ENCODE peak calls at places on chromosomes 4 and X, in six cellular contexts. One of them, this sample, is unnamed.

GRCh38 chrX:40176979-40177430 is 79.2 kb upstream of the BCOR start:
- DNase-seq in tibial artery: no peak
- DNase-seq in AG09309: no peak
- DNase-seq in right atrium auricular region: no peak
- DNase-seq in AG10803: no peak
- DNase-seq in IMR-90: no peak
- DNase-seq in this sample: no peak

GRCh38 chr4:118888666-118889312 is at the start of gene SYNPO2:
- DNase-seq in tibial artery: peak; percentile 85
- DNase-seq in AG09309: peak; percentile 31
- DNase-seq in right atrium auricular region: peak; percentile 91
- DNase-seq in AG10803: peak; percentile 81
- DNase-seq in IMR-90: peak; percentile 87
- DNase-seq in this sample: peak; percentile 95

GRCh38 chr4:78768447-78769177 is 7.5 kb upstream of the BMP2K start:
- DNase-seq in tibial artery: no peak
- DNase-seq in AG09309: no peak
- DNase-seq in right atrium auricular region: no peak
- DNase-seq in AG10803: peak; percentile 37
- DNase-seq in IMR-90: peak; percentile 81
- DNase-seq in this sample: peak; percentile 81

GRCh38 chr4:3654036-3654807 is 112.0 kb upstream of the ADRA2C start:
- DNase-seq in tibial artery: no peak
- DNase-seq in AG09309: no peak
- DNase-seq in right atrium auricular region: no peak
- DNase-seq in AG10803: no peak
- DNase-seq in IMR-90: no peak
- DNase-seq in this sample: no peak

GRCh38 chr4:44237643-44238042 is 211.0 kb downstream of the KCTD8 start:
- DNase-seq in tibial artery: no peak
- DNase-seq in AG09309: no peak
- DNase-seq in right atrium auricular region: no peak
- DNase-seq in AG10803: no peak
- DNase-seq in IMR-90: no peak
- DNase-seq in this sample: no peak

GRCh38 chr4:24470681-24471622 is 113.4 kb downstream of the DHX15 start:
- DNase-seq in tibial artery: no peak
- DNase-seq in AG09309: no peak
- DNase-seq in right atrium auricular region: no peak
- DNase-seq in AG10803: peak; percentile 22
- DNase-seq in IMR-90: peak; percentile 43
- DNase-seq in this sample: peak; percentile 68

GRCh38 chrX:51420610-51421009 is 75.8 kb downstream of the NUDT11 start:
- DNase-seq in tibial artery: no peak
- DNase-seq in AG09309: peak; percentile 17
- DNase-seq in right atrium auricular region: no peak
- DNase-seq in AG10803: peak; percentile 40
- DNase-seq in IMR-90: peak; percentile 45
- DNase-seq in this sample: peak; percentile 7

GRCh38 chrX:7147431-7147977 is at the start of gene STS:
- DNase-seq in tibial artery: no peak
- DNase-seq in AG09309: no peak
- DNase-seq in right atrium auricular region: peak; percentile 60
- DNase-seq in AG10803: no peak
- DNase-seq in IMR-90: peak; percentile 14
- DNase-seq in this sample: no peak

GRCh38 chr4:114132830-114133229 is 153.4 kb upstream of the ARSJ start:
- DNase-seq in tibial artery: no peak
- DNase-seq in AG09309: no peak
- DNase-seq in right atrium auricular region: no peak
- DNase-seq in AG10803: no peak
- DNase-seq in IMR-90: no peak
- DNase-seq in this sample: no peak

GRCh38 chr4:110108470-110108869 is 89.9 kb downstream of the ELOVL6 start:
- DNase-seq in tibial artery: no peak
- DNase-seq in AG09309: no peak
- DNase-seq in right atrium auricular region: no peak
- DNase-seq in AG10803: no peak
- DNase-seq in IMR-90: no peak
- DNase-seq in this sample: no peak

GRCh38 chr4:3317011-3317655 is 24.3 kb downstream of the RGS12 start:
- DNase-seq in tibial artery: no peak
- DNase-seq in AG09309: no peak
- DNase-seq in right atrium auricular region: peak; percentile 47
- DNase-seq in AG10803: no peak
- DNase-seq in IMR-90: no peak
- DNase-seq in this sample: no peak

GRCh38 chr4:112978691-112979472 is 70.6 kb upstream of the ANK2 start:
- DNase-seq in tibial artery: no peak
- DNase-seq in AG09309: peak; percentile 5
- DNase-seq in right atrium auricular region: no peak
- DNase-seq in AG10803: peak; percentile 31
- DNase-seq in IMR-90: peak; percentile 6
- DNase-seq in this sample: peak; percentile 84

GRCh38 chr4:100898844-100899243 is 381.0 kb upstream of the EMCN start:
- DNase-seq in tibial artery: no peak
- DNase-seq in AG09309: no peak
- DNase-seq in right atrium auricular region: no peak
- DNase-seq in AG10803: no peak
- DNase-seq in IMR-90: no peak
- DNase-seq in this sample: no peak

GRCh38 chr4:87375719-87376291 is 15.2 kb downstream of the HSD17B11 start:
- DNase-seq in tibial artery: peak; percentile 41
- DNase-seq in AG09309: peak; percentile 77
- DNase-seq in right atrium auricular region: no peak
- DNase-seq in AG10803: peak; percentile 88
- DNase-seq in IMR-90: peak; percentile 88
- DNase-seq in this sample: peak; percentile 77

GRCh38 chr4:94564252-94564651 is 112.5 kb downstream of the PDLIM5 start:
- DNase-seq in tibial artery: no peak
- DNase-seq in AG09309: no peak
- DNase-seq in right atrium auricular region: no peak
- DNase-seq in AG10803: no peak
- DNase-seq in IMR-90: no peak
- DNase-seq in this sample: no peak

GRCh38 chrX:40773809-40774208 is 38.5 kb upstream of the MED14 start:
- DNase-seq in tibial artery: no peak
- DNase-seq in AG09309: no peak
- DNase-seq in right atrium auricular region: no peak
- DNase-seq in AG10803: peak; percentile 29
- DNase-seq in IMR-90: peak; percentile 60
- DNase-seq in this sample: peak; percentile 72

GRCh38 chr4:80239480-80239879 is 27.0 kb upstream of the FGF5 start:
- DNase-seq in tibial artery: no peak
- DNase-seq in AG09309: no peak
- DNase-seq in right atrium auricular region: no peak
- DNase-seq in AG10803: peak; percentile 73
- DNase-seq in IMR-90: peak; percentile 71
- DNase-seq in this sample: peak; percentile 63

GRCh38 chr4:98620087-98620784 is 38.2 kb downstream of the TSPAN5 start:
- DNase-seq in tibial artery: no peak
- DNase-seq in AG09309: no peak
- DNase-seq in right atrium auricular region: no peak
- DNase-seq in AG10803: no peak
- DNase-seq in IMR-90: no peak
- DNase-seq in this sample: no peak

GRCh38 chrX:131907488-131908314 is 115.4 kb upstream of the STK26 start:
- DNase-seq in tibial artery: no peak
- DNase-seq in AG09309: no peak
- DNase-seq in right atrium auricular region: no peak
- DNase-seq in AG10803: no peak
- DNase-seq in IMR-90: no peak
- DNase-seq in this sample: no peak

GRCh38 chrX:17689971-17690409 is 47.3 kb upstream of the SCML1 start:
- DNase-seq in tibial artery: peak; percentile 41
- DNase-seq in AG09309: peak; percentile 70
- DNase-seq in right atrium auricular region: no peak
- DNase-seq in AG10803: peak; percentile 82
- DNase-seq in IMR-90: peak; percentile 72
- DNase-seq in this sample: peak; percentile 48

GRCh38 chr4:186765138-186765537 is 41.5 kb upstream of the FAT1 start:
- DNase-seq in tibial artery: peak; percentile 28
- DNase-seq in AG09309: peak; percentile 67
- DNase-seq in right atrium auricular region: no peak
- DNase-seq in AG10803: peak; percentile 71
- DNase-seq in IMR-90: peak; percentile 20
- DNase-seq in this sample: peak; percentile 76

GRCh38 chr4:40621229-40621591 is 8.5 kb downstream of the RBM47 start:
- DNase-seq in tibial artery: no peak
- DNase-seq in AG09309: no peak
- DNase-seq in right atrium auricular region: no peak
- DNase-seq in AG10803: no peak
- DNase-seq in IMR-90: no peak
- DNase-seq in this sample: no peak

GRCh38 chr4:150078996-150079581 is 844 bp downstream of the DCLK2 start:
- DNase-seq in tibial artery: peak; percentile 29
- DNase-seq in AG09309: no peak
- DNase-seq in right atrium auricular region: no peak
- DNase-seq in AG10803: peak; percentile 56
- DNase-seq in IMR-90: peak; percentile 40
- DNase-seq in this sample: peak; percentile 24

GRCh38 chrX:137651647-137652046 is 85.7 kb downstream of the ZIC3 start:
- DNase-seq in tibial artery: no peak
- DNase-seq in AG09309: no peak
- DNase-seq in right atrium auricular region: no peak
- DNase-seq in AG10803: no peak
- DNase-seq in IMR-90: no peak
- DNase-seq in this sample: no peak

GRCh38 chr4:874971-875817 is 49.3 kb upstream of the CPLX1 start:
- DNase-seq in tibial artery: no peak
- DNase-seq in AG09309: no peak
- DNase-seq in right atrium auricular region: no peak
- DNase-seq in AG10803: no peak
- DNase-seq in IMR-90: no peak
- DNase-seq in this sample: no peak

GRCh38 chr4:878796-879729 is 53.1 kb downstream of the GAK start:
- DNase-seq in tibial artery: no peak
- DNase-seq in AG09309: no peak
- DNase-seq in right atrium auricular region: no peak
- DNase-seq in AG10803: no peak
- DNase-seq in IMR-90: no peak
- DNase-seq in this sample: no peak

GRCh38 chr4:875818-876423 is 50.0 kb upstream of the CPLX1 start:
- DNase-seq in tibial artery: no peak
- DNase-seq in AG09309: no peak
- DNase-seq in right atrium auricular region: no peak
- DNase-seq in AG10803: no peak
- DNase-seq in IMR-90: no peak
- DNase-seq in this sample: no peak

GRCh38 chr4:877502-877901 is 51.6 kb upstream of the CPLX1 start:
- DNase-seq in tibial artery: no peak
- DNase-seq in AG09309: no peak
- DNase-seq in right atrium auricular region: no peak
- DNase-seq in AG10803: no peak
- DNase-seq in IMR-90: no peak
- DNase-seq in this sample: no peak

GRCh38 chr4:876780-877179 is 50.9 kb upstream of the CPLX1 start:
- DNase-seq in tibial artery: no peak
- DNase-seq in AG09309: no peak
- DNase-seq in right atrium auricular region: no peak
- DNase-seq in AG10803: no peak
- DNase-seq in IMR-90: no peak
- DNase-seq in this sample: no peak
- TF ChIP-seq CTCF in tibial artery: no peak
- TF ChIP-seq CTCF in AG09309: peak; percentile 15
- TF ChIP-seq CTCF in right atrium auricular region: no peak
- TF ChIP-seq CTCF in AG10803: no peak
- TF ChIP-seq CTCF in IMR-90: no peak
- TF ChIP-seq CTCF in this sample: no peak

GRCh38 chr4:20984011-20984836 is 284.0 kb downstream of the PACRGL start:
- DNase-seq in tibial artery: no peak
- DNase-seq in AG09309: no peak
- DNase-seq in right atrium auricular region: no peak
- DNase-seq in AG10803: no peak
- DNase-seq in IMR-90: no peak
- DNase-seq in this sample: peak; percentile 8
- H3K4me3 ChIP-seq in tibial artery: no peak overlapping the region
- H3K4me3 ChIP-seq in AG09309: no peak overlapping the region
- H3K4me3 ChIP-seq in right atrium auricular region: no peak overlapping the region
- H3K4me3 ChIP-seq in AG10803: no peak overlapping the region
- H3K4me3 ChIP-seq in IMR-90: no peak overlapping the region
- H3K4me3 ChIP-seq in this sample: no peak overlapping the region

DNA sequence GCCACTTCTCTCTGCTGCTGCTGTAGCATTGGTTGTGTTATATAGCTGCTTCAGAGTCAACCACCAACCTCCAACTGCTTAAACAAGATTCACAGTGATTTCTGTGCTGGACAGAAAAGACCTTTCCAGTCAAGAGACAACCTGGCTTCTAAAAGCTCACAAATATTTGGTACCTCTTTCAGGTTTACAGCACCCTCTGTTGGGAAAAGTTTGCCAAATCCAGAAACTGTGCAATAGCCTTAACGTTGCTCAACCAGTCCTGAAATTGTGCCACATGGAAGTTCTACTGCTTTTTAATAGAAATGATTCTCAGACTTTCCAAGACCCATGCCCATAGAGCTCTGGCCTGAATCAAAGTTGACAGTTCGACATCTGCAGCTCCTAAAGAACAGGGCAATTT is 842.1 kb upstream of the HTR2C start:
- DNase-seq in tibial artery: no peak
- DNase-seq in AG09309: no peak
- DNase-seq in right atrium auricular region: no peak
- DNase-seq in AG10803: peak; percentile 48
- DNase-seq in IMR-90: no peak
- DNase-seq in this sample: no peak
- TF ChIP-seq CTCF in tibial artery: no peak
- TF ChIP-seq CTCF in AG09309: no peak
- TF ChIP-seq CTCF in right atrium auricular region: no peak
- TF ChIP-seq CTCF in AG10803: peak; percentile 50
- TF ChIP-seq CTCF in IMR-90: no peak
- TF ChIP-seq CTCF in this sample: no peak

DNA sequence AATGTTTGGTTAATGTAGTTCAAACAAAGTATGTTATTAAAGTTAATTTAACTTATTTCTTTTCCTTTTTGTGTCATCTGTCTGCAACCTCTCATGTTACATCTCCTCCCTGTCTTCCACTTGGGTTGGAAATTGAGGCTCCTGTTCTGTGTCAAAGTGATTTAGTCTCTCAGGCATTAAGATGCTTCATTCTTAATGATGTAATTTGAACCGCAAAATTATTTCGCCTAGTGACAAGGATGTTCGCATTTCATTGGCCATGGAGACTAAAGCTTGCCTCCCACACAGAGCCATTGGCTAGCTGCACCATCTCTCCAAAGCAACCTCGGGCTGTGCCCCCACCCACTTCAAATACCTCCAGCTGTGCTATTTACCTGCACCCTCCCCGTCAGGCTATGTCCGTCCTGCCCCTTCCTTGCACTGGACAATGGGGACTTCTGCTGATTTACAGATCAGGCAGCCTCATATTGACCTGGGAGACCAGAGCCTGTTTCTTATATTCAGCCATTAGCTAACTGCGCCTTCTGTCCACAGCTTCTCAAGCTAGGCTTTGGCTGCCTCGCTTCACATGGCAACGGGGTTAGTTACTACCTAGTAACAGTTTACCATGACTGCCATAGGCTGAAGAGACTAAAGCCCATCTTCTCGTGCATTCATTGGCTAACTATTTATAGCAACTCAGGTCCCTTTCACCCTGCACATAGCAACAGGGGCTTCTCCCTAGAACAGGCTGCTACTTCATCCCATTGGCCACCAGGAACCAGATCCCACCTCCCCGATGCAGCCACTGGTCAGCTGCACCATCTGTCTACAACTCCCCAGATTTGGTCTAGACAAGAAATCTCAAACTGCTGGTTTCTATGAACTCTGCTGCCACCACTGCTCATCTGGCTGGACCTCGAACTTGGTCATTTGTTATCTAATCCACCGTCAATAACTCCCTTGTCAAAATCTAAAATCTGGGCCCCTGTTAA is 8.6 kb upstream of the ZNF157 start:
- DNase-seq in tibial artery: peak; percentile 76
- DNase-seq in AG09309: peak; percentile 79
- DNase-seq in right atrium auricular region: peak; percentile 86
- DNase-seq in AG10803: peak; percentile 86
- DNase-seq in IMR-90: peak; percentile 95
- DNase-seq in this sample: peak; percentile 87
- H3K4me3 ChIP-seq in tibial artery: peak overlapping the region; percentile 40
- H3K4me3 ChIP-seq in AG09309: peak overlapping the region; percentile 35
- H3K4me3 ChIP-seq in right atrium auricular region: peak overlapping the region; percentile 31
- H3K4me3 ChIP-seq in AG10803: peak overlapping the region; percentile 48
- H3K4me3 ChIP-seq in IMR-90: peak overlapping the region; percentile 53
- H3K4me3 ChIP-seq in this sample: peak overlapping the region; percentile 51

This sample was measured in foreskin fibroblast.